ENCODE peak calls at places on chromosomes 13 and 19, in six cellular contexts. X is psoas muscle, H is heart right ventricle, K is MM.1S, V is cardiac muscle cell, W is endodermal cell. D is an unnamed sample. For H3K4me1 and H3K9me3, the result is how much of the 10 kb centered on the place peaks cover.

GRCh38 chr13:71030789-71031188 is 836.2 kb downstream of the DACH1 start:
- DNase-seq in X (no peak), H (no peak), K (no peak), V (no peak), W (peak), D (no peak)

GRCh38 chr19:35388277-35389054 is 17.6 kb downstream of the GPR42 start:
- DNase-seq in X (no peak), H (no peak), K (no peak), V (no peak), W (no peak), D (no peak)

GRCh38 chr13:45951724-45952123 is 100.2 kb upstream of the SIAH3 start:
- DNase-seq in X (no peak), H (no peak), K (no peak), V (no peak), W (no peak), D (no peak)

GRCh38 chr13:74056829-74057564 is 77.2 kb downstream of the KLF12 start:
- DNase-seq in X (peak), H (peak), K (no peak), V (no peak), W (no peak), D (no peak)

GRCh38 chr13:112615391-112615790 is 27.4 kb upstream of the TUBGCP3 start:
- DNase-seq in X (no peak), H (no peak), K (no peak), V (no peak), W (no peak), D (no peak)

GRCh38 chr13:76762731-76763130 is 123.5 kb downstream of the KCTD12 start:
- DNase-seq in X (no peak), H (no peak), K (no peak), V (no peak), W (no peak), D (no peak)

GRCh38 chr19:22438011-22438410 is 15.9 kb upstream of the ZNF98 start:
- DNase-seq in X (no peak), H (no peak), K (no peak), V (no peak), W (no peak), D (no peak)

GRCh38 chr13:39602614-39603366 is at the start of gene LHFPL6:
- DNase-seq in X (peak), H (peak), K (peak), V (peak), W (peak), D (peak)

GRCh38 chr13:71464673-71465072 is 402.3 kb downstream of the DACH1 start:
- DNase-seq in X (no peak), H (peak), K (no peak), V (no peak), W (no peak), D (no peak)

GRCh38 chr13:44653261-44653660 is 77.1 kb upstream of the TSC22D1 start:
- DNase-seq in X (no peak), H (no peak), K (no peak), V (no peak), W (no peak), D (no peak)

GRCh38 chr19:40716655-40717324 is at the start of the genes COQ8B and ITPKC:
- DNase-seq in X (peak), H (peak), K (peak), V (peak), W (peak), D (peak)

GRCh38 chr19:5536337-5536894 is 31.3 kb downstream of the TINCR start:
- DNase-seq in X (peak), H (peak), K (no peak), V (peak), W (peak), D (no peak)

GRCh38 chr19:52492991-52493470 is 34.4 kb upstream of the ZNF808 start:
- DNase-seq in X (no peak), H (no peak), K (no peak), V (peak), W (peak), D (no peak)

GRCh38 chr19:18128044-18128443 is 24.9 kb upstream of the PIK3R2 start:
- DNase-seq in X (no peak), H (no peak), K (no peak), V (no peak), W (no peak), D (no peak)

GRCh38 chr19:28737021-28737525 is 475.9 kb downstream of the UQCRFS1 start:
- DNase-seq in X (no peak), H (no peak), K (peak), V (peak), W (no peak), D (no peak)

GRCh38 chr13:114203536-114203935 is 24.5 kb downstream of the CFAP97D2 start:
- DNase-seq in X (no peak), H (no peak), K (no peak), V (no peak), W (no peak), D (no peak)

GRCh38 chr19:54186351-54186750 is 3.0 kb downstream of the MBOAT7 start:
- DNase-seq in X (no peak), H (no peak), K (no peak), V (no peak), W (no peak), D (no peak)

GRCh38 chr13:50400035-50400726 is 384.9 kb downstream of the KCNRG start:
- DNase-seq in X (peak), H (peak), K (peak), V (peak), W (no peak), D (no peak)
- H3K4me1 ChIP-seq in X (under half), H (under half), K (under half), V (under half), W (under half), D (under half)

DNA sequence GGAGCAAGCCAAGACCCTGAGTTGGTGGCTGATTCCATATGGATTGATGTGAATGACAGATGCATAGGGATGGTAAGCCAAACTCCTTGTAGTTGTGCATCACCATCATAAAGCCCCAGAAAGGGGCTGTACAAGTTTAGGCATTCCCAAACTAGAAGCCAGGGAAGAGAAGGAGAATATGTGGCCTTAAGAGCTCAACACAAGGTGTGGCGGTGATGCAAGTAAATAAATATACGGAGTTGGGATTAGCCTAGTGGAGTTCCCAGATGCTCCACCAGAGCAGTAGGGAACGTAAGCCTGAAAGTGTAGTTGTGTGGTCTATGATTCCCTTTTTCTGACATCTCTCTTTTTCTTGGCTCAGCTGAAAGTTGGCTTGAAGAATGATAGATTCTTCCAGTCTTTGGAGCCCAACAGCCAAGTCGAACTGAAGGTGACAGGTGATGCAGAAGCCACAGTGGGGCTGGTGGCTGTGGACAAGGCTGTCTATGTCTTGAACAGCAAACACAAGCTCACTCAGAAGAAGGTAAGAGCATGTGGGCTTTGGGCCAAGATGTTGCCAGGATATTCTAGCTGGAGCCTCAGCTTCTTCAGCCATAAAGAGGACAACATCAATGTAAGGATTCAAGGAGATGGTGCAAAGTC is 30.1 kb downstream of the RDH8 start:
- DNase-seq in X (no peak), H (no peak), K (no peak), V (peak), W (no peak), D (no peak)
- H3K9me3 ChIP-seq in X (under half), H (half or more), K (under half), V (under half), W (under half), D (under half)

DNA sequence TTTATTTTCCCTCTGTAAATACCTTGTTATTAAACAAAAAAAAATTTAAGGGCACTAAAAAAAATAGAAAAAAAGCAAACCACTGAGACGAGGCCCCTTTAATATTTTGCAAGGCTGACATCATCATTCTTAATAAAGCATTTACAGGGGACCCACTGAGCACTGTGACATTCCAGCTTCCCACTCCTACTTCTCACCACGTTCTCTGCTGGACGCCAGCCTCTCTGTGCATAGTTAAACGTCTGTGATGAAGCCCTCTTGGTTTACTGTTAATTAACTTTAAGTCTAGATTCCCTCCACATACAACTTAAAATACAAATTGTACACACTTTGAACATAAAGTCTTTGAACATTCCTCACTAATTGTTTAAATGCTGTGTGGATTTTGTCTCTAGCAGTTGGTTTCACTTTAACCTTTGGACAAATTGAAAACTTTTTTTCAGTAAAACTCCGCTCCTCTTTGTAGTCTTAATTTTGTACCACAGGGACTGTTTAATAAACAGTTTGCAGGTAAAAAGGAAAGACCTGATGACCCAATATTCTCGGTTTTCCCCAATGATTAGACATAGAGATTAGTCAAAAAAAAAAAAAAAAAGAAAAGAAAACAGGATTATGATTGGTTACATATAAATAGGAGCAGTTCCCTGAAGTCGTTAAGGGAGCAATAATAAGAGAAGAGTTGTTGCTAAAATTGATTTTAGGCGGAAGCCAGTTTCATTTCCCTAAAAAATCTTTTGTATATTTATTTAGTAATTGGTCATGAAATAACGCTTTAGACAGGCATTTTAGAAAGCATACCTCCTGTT is 219.8 kb downstream of the MZT1 start:
- DNase-seq in X (no peak), H (no peak), K (no peak), V (no peak), W (no peak), D (no peak)
- H3K4me3 ChIP-seq in X (peak), H (peak), K (no peak), V (no peak), W (no peak), D (no peak)

DNA sequence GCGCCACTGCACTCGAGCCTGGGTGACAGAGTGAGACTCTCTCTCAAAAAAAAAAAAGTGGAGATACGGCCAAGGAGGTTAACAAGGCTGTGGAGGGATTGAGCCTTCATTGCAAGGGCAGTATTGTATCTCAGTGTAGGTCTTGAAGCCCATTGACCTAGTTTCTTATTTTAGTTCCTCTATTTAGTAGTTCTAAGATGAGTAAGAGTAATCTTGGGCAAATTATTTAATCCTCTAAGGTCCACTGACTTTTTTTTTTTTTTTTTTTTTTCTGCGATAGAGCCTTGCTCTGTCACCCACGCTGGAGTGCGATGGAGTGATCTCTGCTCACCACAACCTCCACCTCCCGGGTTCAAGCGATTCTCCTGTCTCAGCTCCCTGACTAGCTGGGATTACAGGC is 14.3 kb upstream of the ILF3 start:
- DNase-seq in X (no peak), H (no peak), K (no peak), V (no peak), W (no peak), D (peak)
- H3K4me1 ChIP-seq in X (under half), H (under half), K (under half), V (under half), W (under half), D (under half)

GRCh38 chr19:19788015-19788414 is 33.5 kb downstream of the ZNF506 start:
- DNase-seq in X (no peak), H (no peak), K (no peak), V (no peak), W (no peak), D (no peak)
- H3K9me3 ChIP-seq in X (under half), H (under half), K (under half), V (under half), W (under half), D (under half)

DNA sequence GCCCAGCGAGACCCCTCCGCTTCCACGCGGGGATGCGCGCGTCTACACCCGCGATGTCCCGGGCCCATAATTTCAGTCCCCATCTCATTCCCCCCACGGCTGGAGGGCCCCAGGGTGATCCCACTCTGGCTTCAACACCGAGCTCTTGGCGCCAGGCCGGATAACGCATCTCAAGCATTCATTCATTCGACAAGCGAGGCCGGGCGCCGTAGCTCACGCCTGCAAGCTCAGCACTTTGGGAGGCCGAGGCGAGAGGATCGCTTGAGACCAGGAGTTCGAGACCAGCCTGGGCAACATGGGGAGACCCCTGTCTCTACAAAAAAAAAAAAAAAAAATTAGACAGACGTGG is 5.9 kb downstream of the ANGPTL6 start:
- DNase-seq in X (peak), H (no peak), K (no peak), V (no peak), W (no peak), D (no peak)
- H3K4me3 ChIP-seq in X (peak), H (peak), K (peak), V (peak), W (peak), D (no peak)

GRCh38 chr19:46977548-46977947 is 42.1 kb upstream of the NPAS1 start:
- DNase-seq in X (no peak), H (no peak), K (no peak), V (no peak), W (no peak), D (no peak)

GRCh38 chr19:46980756-46981155 is 38.9 kb upstream of the NPAS1 start:
- DNase-seq in X (no peak), H (no peak), K (no peak), V (no peak), W (no peak), D (peak)

GRCh38 chr19:46979770-46980105 is 39.9 kb upstream of the NPAS1 start:
- DNase-seq in X (no peak), H (no peak), K (no peak), V (no peak), W (peak), D (no peak)

GRCh38 chr19:46978470-46978869 is 41.2 kb upstream of the NPAS1 start:
- DNase-seq in X (no peak), H (no peak), K (no peak), V (no peak), W (no peak), D (no peak)

GRCh38 chr19:46979103-46979769 is 40.4 kb upstream of the NPAS1 start:
- DNase-seq in X (no peak), H (no peak), K (no peak), V (no peak), W (peak), D (no peak)
- H3K4me1 ChIP-seq in X (half or more), H (under half), K (under half), V (under half), W (under half), D (under half)

D was measured in CD4-positive, alpha-beta memory T cell.